ENCODE peak calls at places on chromosomes 12 and 14, in seven cellular contexts. Z is psoas muscle, H is cardiac muscle cell, T is foreskin keratinocyte, O is A549, P is osteoblast, J is Calu3. A is an unnamed sample.

GRCh38 chr14:24132061-24132685 is 1.7 kb downstream of the FITM1 start:
- DNase-seq in Z (peak), H (no peak), T (no peak), O (no peak), P (no peak), J (no peak), A (no peak)

GRCh38 chr14:103436533-103436932 is 51.3 kb downstream of the MARK3 start:
- DNase-seq in Z (no peak), H (no peak), T (no peak), O (peak), P (no peak), J (no peak), A (no peak)

GRCh38 chr12:74043343-74043742 is 494.3 kb upstream of the ATXN7L3B start:
- DNase-seq in Z (no peak), H (no peak), T (peak), O (peak), P (no peak), J (peak), A (no peak)

GRCh38 chr14:33709286-33709685 is 241.6 kb downstream of the EGLN3 start:
- DNase-seq in Z (no peak), H (no peak), T (no peak), O (no peak), P (peak), J (no peak), A (no peak)

GRCh38 chr12:116495260-116495659 is 63.9 kb upstream of the MAP1LC3B2 start:
- DNase-seq in Z (no peak), H (no peak), T (no peak), O (peak), P (peak), J (peak), A (no peak)

GRCh38 chr12:98418357-98419075 is 96.9 kb upstream of the TMPO start:
- DNase-seq in Z (peak), H (peak), T (peak), O (peak), P (peak), J (peak), A (peak)

GRCh38 chr12:79690156-79690605 is 583 bp downstream of the PAWR start:
- DNase-seq in Z (peak), H (peak), T (no peak), O (peak), P (no peak), J (peak), A (no peak)

GRCh38 chr12:128944956-128945355 is 91.7 kb downstream of the GLT1D1 start:
- DNase-seq in Z (no peak), H (no peak), T (no peak), O (no peak), P (no peak), J (no peak), A (no peak)

GRCh38 chr12:132413931-132414588 is 75.9 kb upstream of the FBRSL1 start:
- DNase-seq in Z (no peak), H (peak), T (no peak), O (no peak), P (no peak), J (peak), A (no peak)

GRCh38 chr12:132275110-132275531 is 54.3 kb downstream of the GALNT9 start:
- DNase-seq in Z (no peak), H (no peak), T (no peak), O (peak), P (peak), J (peak), A (no peak)

GRCh38 chr12:2860170-2860569 is 3.3 kb upstream of the TEX52 start:
- DNase-seq in Z (no peak), H (no peak), T (no peak), O (no peak), P (no peak), J (no peak), A (no peak)

GRCh38 chr12:111406474-111407370 is 999 bp downstream of the SH2B3 start:
- DNase-seq in Z (peak), H (peak), T (no peak), O (no peak), P (peak), J (no peak), A (peak)

GRCh38 chr14:52355016-52355430 is 40.9 kb downstream of the PTGER2 start:
- DNase-seq in Z (no peak), H (no peak), T (peak), O (peak), P (no peak), J (no peak), A (no peak)

GRCh38 chr14:102043251-102044025 is 43.4 kb downstream of the HSP90AA1 start:
- DNase-seq in Z (peak), H (no peak), T (no peak), O (no peak), P (peak), J (no peak), A (no peak)

GRCh38 chr12:50530532-50530931 is 25.7 kb downstream of the DIP2B start:
- DNase-seq in Z (no peak), H (no peak), T (no peak), O (no peak), P (no peak), J (no peak), A (no peak)

GRCh38 chr14:96676161-96676560 is 121.0 kb upstream of the VRK1 start:
- DNase-seq in Z (no peak), H (no peak), T (peak), O (peak), P (no peak), J (no peak), A (no peak)

GRCh38 chr12:113347107-113347506 is 11.3 kb upstream of the PLBD2 start:
- DNase-seq in Z (no peak), H (no peak), T (no peak), O (no peak), P (no peak), J (no peak), A (no peak)

GRCh38 chr14:89720741-89721315 is 233.7 kb downstream of the EFCAB11 start:
- DNase-seq in Z (peak), H (no peak), T (no peak), O (no peak), P (peak), J (no peak), A (peak)

GRCh38 chr12:130633771-130634170 is 82.3 kb downstream of the RIMBP2 start:
- DNase-seq in Z (no peak), H (peak), T (no peak), O (no peak), P (no peak), J (peak), A (no peak)

GRCh38 chr14:88129306-88130056 is 124.5 kb downstream of the GPR65 start:
- DNase-seq in Z (no peak), H (peak), T (peak), O (peak), P (no peak), J (no peak), A (no peak)

GRCh38 chr12:84361651-84362551 is 550.7 kb downstream of the SLC6A15 start:
- DNase-seq in Z (peak), H (no peak), T (no peak), O (no peak), P (peak), J (no peak), A (no peak)

GRCh38 chr14:92994942-92995341 is 72.0 kb downstream of the CHGA start:
- DNase-seq in Z (no peak), H (no peak), T (no peak), O (no peak), P (peak), J (no peak), A (no peak)
- TF ChIP-seq CTCF in Z (no peak), H (no peak), T (no peak), O (no peak), P (no peak), J (no peak), A (no peak)

GRCh38 chr14:81927069-81927468 is 393.4 kb upstream of the SEL1L start:
- DNase-seq in Z (no peak), H (peak), T (no peak), O (no peak), P (no peak), J (no peak), A (no peak)
- TF ChIP-seq CTCF in Z (no peak), H (peak), T (peak), O (no peak), P (no peak), J (no peak), A (peak)

GRCh38 chr12:9367201-9367600 is 159.0 kb upstream of the PZP start:
- DNase-seq in Z (no peak), H (no peak), T (no peak), O (no peak), P (no peak), J (no peak), A (no peak)

GRCh38 chr12:9367828-9368227 is 159.6 kb upstream of the PZP start:
- DNase-seq in Z (no peak), H (no peak), T (no peak), O (no peak), P (no peak), J (no peak), A (no peak)

GRCh38 chr12:9372202-9372601 is 164.0 kb upstream of the PZP start:
- DNase-seq in Z (no peak), H (no peak), T (no peak), O (peak), P (no peak), J (no peak), A (no peak)
- TF ChIP-seq CTCF in Z (peak), H (peak), T (peak), O (no peak), P (peak), J (no peak), A (peak)

DNA sequence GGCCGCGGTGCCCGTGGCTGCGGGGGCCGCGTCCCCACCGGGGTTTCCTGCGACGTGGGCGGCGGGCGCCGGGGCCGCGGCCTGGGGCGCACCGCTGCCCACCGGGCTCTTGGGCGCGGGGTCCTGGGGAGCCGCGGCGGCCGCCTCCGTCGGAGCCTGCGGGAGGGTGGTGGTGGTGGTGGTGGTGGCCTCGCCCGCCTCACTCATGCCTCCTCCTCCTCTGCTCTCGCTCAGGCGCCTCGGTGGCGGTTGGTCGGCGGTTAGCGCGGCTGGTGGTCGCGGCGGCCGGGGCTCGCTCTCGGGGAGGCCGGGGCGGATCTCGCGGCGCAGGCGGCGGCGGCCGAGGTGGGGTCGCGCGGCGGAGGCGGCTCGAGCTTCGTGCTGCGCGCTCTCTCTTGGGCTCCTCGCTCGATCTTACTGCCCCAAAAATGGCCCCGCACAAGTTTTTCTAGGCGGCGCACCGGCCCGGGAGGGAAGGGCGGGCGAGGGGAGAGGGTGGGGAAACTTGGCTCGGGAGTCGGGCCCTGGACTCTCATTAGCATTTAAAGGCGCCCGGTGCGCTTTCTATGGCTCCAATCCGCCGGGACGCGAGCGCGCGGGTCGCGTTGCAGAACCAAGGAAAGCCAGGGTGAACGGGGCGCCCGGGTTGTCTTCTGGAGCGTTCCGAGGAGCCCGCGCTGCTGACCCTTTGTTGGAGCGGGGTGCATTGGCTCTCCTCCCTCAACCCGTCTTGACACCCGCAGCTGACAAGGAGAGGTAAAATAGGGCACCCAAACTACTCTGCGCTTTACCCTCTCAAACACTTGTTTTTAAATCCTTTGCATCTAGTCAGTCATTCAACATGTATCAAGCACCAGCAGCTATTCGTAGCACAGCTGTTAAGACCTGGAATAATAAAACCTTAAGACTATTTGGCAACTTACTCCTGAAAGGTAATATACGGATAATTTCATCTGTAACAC is at the start of gene YBX3:
- DNase-seq in Z (peak), H (peak), T (peak), O (peak), P (peak), J (peak), A (peak)
- TF ChIP-seq CTCF in Z (no peak), H (no peak), T (no peak), O (no peak), P (no peak), J (no peak), A (no peak)

GRCh38 chr12:42586268-42586667 is 3.3 kb downstream of the PRICKLE1 start:
- DNase-seq in Z (no peak), H (no peak), T (no peak), O (no peak), P (no peak), J (no peak), A (no peak)
- TF ChIP-seq CTCF in Z (no peak), H (peak), T (peak), O (no peak), P (peak), J (no peak), A (no peak)

DNA sequence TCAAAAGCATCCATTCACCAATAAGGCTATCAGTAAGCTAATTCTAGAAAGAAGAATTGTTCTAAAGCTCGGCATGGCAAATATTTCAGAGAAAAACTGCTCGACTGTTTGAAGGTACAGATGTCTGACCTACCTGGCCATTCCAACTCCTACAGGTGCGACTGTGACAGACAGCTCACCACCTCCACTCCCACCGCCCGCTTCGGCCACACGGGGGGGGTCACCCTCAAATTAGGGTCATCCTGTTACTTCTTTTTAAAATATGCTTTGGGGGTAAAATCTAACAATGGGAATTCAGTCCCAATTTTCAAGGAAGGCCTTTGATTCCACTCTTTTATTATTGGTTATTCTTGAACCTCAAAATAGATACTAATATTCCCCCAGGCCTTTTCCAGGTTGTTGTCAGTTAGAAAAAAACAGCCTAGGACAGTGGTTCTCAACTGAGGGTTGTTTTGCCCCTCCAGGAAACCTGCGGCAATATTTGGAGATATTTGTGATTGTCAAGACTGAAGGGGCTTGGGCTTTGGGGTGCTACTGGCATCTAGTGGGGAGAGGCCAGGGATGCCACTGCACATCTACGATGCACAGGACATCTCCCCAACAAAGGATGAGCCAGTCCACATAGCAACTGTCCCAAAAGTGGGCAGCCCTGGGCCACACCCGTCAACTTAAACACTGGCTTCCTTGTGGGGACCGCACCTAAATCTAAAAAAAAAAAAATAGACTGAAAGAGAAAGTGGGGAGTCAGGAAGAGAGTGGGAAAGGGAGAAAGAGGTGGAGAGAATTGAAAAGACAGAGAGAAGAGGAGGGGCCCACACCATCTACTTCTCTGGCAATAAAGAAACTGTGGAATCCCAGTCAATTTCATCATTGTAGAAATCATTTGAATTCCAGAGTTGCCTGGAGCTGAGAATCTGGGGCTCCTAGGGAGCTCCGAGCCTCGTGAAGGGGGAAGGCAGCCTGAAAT is 81.0 kb downstream of the BCL11B start:
- DNase-seq in Z (no peak), H (no peak), T (no peak), O (no peak), P (no peak), J (no peak), A (no peak)
- TF ChIP-seq CTCF in Z (no peak), H (no peak), T (peak), O (no peak), P (no peak), J (no peak), A (no peak)